ENCODE peak calls at places on chromosomes 1 and 21, in five cellular contexts. R is NCI-H1105; V is activated naive CD4-positive, alpha-beta T cell treated with Interleukin-2 at 50 U/mL for 16 hours; X is endothelial cell; Q is stimulated activated CD8-positive, alpha-beta memory T cell treated with anti-CD3 and anti-CD28 coated beads, Interleukin-12 subunit alpha, Interleukin-12 subunit beta, amount 100 ng/mL, for 1 hour. E is an unnamed sample.

GRCh38 chr1:1420654-1421134 is 382 bp downstream of the ANKRD65 start:
- DNase-seq in Q (no peak), V (no peak), X (no peak), R (no peak), E (peak; percentile 72)

GRCh38 chr1:2175681-2176454 is 18.7 kb downstream of the FAAP20 start:
- DNase-seq in X (no peak), V (no peak), Q (no peak), R (no peak), E (peak; percentile 73)

GRCh38 chr1:44507490-44508396 is 102.7 kb downstream of the RNF220 start:
- DNase-seq in V (no peak), R (no peak), X (no peak), Q (no peak), E (no peak)

GRCh38 chr21:28742527-28742926 is 250.2 kb downstream of the LTN1 start:
- DNase-seq in X (no peak), V (no peak), Q (no peak), R (no peak), E (no peak)

GRCh38 chr21:43193088-43193650 is 24.4 kb downstream of the CRYAA start:
- DNase-seq in V (no peak), Q (no peak), R (no peak), X (no peak), E (no peak)

GRCh38 chr1:223628233-223628632 is 37.3 kb downstream of the CAPN8 start:
- DNase-seq in R (no peak), V (peak; percentile 43), Q (peak; percentile 27), X (peak; percentile 66), E (no peak)

GRCh38 chr1:56289260-56289659 is 290.1 kb downstream of the PLPP3 start:
- DNase-seq in R (no peak), X (no peak), V (no peak), Q (no peak), E (no peak)

GRCh38 chr1:151540982-151541377 is 871 bp downstream of the TUFT1 start:
- DNase-seq in X (peak; percentile 39), V (no peak), R (no peak), Q (no peak), E (no peak)

GRCh38 chr1:5597991-5598823 is 394.0 kb downstream of the NPHP4 start:
- DNase-seq in R (no peak), V (no peak), Q (no peak), X (no peak), E (no peak)

GRCh38 chr1:39398278-39399010 is 93.0 kb upstream of the BMP8A start:
- DNase-seq in V (peak; percentile 42), X (peak; percentile 52), R (no peak), Q (no peak), E (peak; percentile 85)

GRCh38 chr1:227794813-227795183 is 20.7 kb upstream of the PRSS38 start:
- DNase-seq in R (no peak), Q (no peak), V (no peak), X (no peak), E (peak; percentile 65)

GRCh38 chr1:3313579-3313955 is 140.9 kb upstream of the ARHGEF16 start:
- DNase-seq in Q (no peak), X (no peak), V (no peak), R (no peak), E (peak; percentile 96)

E was measured in kidney.